ENCODE peak calls at places on chromosomes 16 and 17, in five cellular contexts. One of them, this sample, is unnamed.

GRCh38 chr17:40341808-40342574 is 22.5 kb downstream of the GJD3 start:
- DNase-seq in aorta: peak; percentile 94
- DNase-seq in upper lobe of right lung: peak; percentile 92
- DNase-seq in heart right ventricle: peak; percentile 88
- DNase-seq in K562: peak; percentile 77
- DNase-seq in this sample: peak; percentile 92

GRCh38 chr17:58447039-58447975 is 30.0 kb upstream of the RNF43 start:
- DNase-seq in aorta: no peak
- DNase-seq in upper lobe of right lung: peak; percentile 83
- DNase-seq in heart right ventricle: peak; percentile 57
- DNase-seq in K562: peak; percentile 74
- DNase-seq in this sample: peak; percentile 76

GRCh38 chr16:1923299-1924034 is 5.3 kb upstream of the HS3ST6 start:
- DNase-seq in aorta: no peak
- DNase-seq in upper lobe of right lung: no peak
- DNase-seq in heart right ventricle: no peak
- DNase-seq in K562: no peak
- DNase-seq in this sample: no peak

GRCh38 chr17:499836-500543 is 147.4 kb upstream of the RPH3AL start:
- DNase-seq in aorta: peak; percentile 23
- DNase-seq in upper lobe of right lung: no peak
- DNase-seq in heart right ventricle: no peak
- DNase-seq in K562: no peak
- DNase-seq in this sample: no peak

GRCh38 chr17:68657166-68657940 is 56.2 kb upstream of the FAM20A start:
- DNase-seq in aorta: no peak
- DNase-seq in upper lobe of right lung: no peak
- DNase-seq in heart right ventricle: no peak
- DNase-seq in K562: no peak
- DNase-seq in this sample: no peak

GRCh38 chr16:52958951-52959350 is 93.7 kb downstream of the CHD9NB start:
- DNase-seq in aorta: no peak
- DNase-seq in upper lobe of right lung: no peak
- DNase-seq in heart right ventricle: no peak
- DNase-seq in K562: no peak
- DNase-seq in this sample: no peak

GRCh38 chr17:2940352-2940751 is 123.1 kb downstream of the OR1D5 start:
- DNase-seq in aorta: no peak
- DNase-seq in upper lobe of right lung: no peak
- DNase-seq in heart right ventricle: peak; percentile 69
- DNase-seq in K562: no peak
- DNase-seq in this sample: peak; percentile 77

GRCh38 chr17:5585814-5586558 is 1.7 kb upstream of the NLRP1 start:
- DNase-seq in aorta: no peak
- DNase-seq in upper lobe of right lung: no peak
- DNase-seq in heart right ventricle: no peak
- DNase-seq in K562: no peak
- DNase-seq in this sample: no peak

GRCh38 chr17:60896996-60897395 is 219.3 kb downstream of the BCAS3 start:
- DNase-seq in aorta: no peak
- DNase-seq in upper lobe of right lung: no peak
- DNase-seq in heart right ventricle: no peak
- DNase-seq in K562: no peak
- DNase-seq in this sample: no peak

GRCh38 chr16:55641430-55642056 is 14.2 kb upstream of the SLC6A2 start:
- DNase-seq in aorta: no peak
- DNase-seq in upper lobe of right lung: no peak
- DNase-seq in heart right ventricle: no peak
- DNase-seq in K562: no peak
- DNase-seq in this sample: no peak

GRCh38 chr17:18994626-18995025 is 9.9 kb downstream of the FAM83G start:
- DNase-seq in aorta: no peak
- DNase-seq in upper lobe of right lung: no peak
- DNase-seq in heart right ventricle: no peak
- DNase-seq in K562: no peak
- DNase-seq in this sample: no peak

GRCh38 chr16:57361384-57361783 is 2.8 kb downstream of the CCL22 start:
- DNase-seq in aorta: no peak
- DNase-seq in upper lobe of right lung: no peak
- DNase-seq in heart right ventricle: no peak
- DNase-seq in K562: no peak
- DNase-seq in this sample: no peak

GRCh38 chr17:77534137-77534536 is 393.4 kb downstream of the SEC14L1 start:
- DNase-seq in aorta: no peak
- DNase-seq in upper lobe of right lung: no peak
- DNase-seq in heart right ventricle: no peak
- DNase-seq in K562: no peak
- DNase-seq in this sample: no peak

GRCh38 chr16:67668495-67669157 is 2.0 kb downstream of the C16orf86 start:
- DNase-seq in aorta: no peak
- DNase-seq in upper lobe of right lung: no peak
- DNase-seq in heart right ventricle: peak; percentile 15
- DNase-seq in K562: no peak
- DNase-seq in this sample: no peak

GRCh38 chr16:15704545-15704987 is 54.5 kb downstream of the NDE1 start:
- DNase-seq in aorta: peak; percentile 89
- DNase-seq in upper lobe of right lung: no peak
- DNase-seq in heart right ventricle: peak; percentile 68
- DNase-seq in K562: peak; percentile 84
- DNase-seq in this sample: peak; percentile 81

GRCh38 chr17:34981538-34982241 is 1.4 kb downstream of the LIG3 start:
- DNase-seq in aorta: no peak
- DNase-seq in upper lobe of right lung: no peak
- DNase-seq in heart right ventricle: no peak
- DNase-seq in K562: peak; percentile 73
- DNase-seq in this sample: no peak

GRCh38 chr17:8124350-8125195 is 667 bp upstream of the HES7 start:
- DNase-seq in aorta: no peak
- DNase-seq in upper lobe of right lung: no peak
- DNase-seq in heart right ventricle: no peak
- DNase-seq in K562: no peak
- DNase-seq in this sample: no peak
- H3K4me1 ChIP-seq in aorta: peaks cover 2% of the 10 kb centered on the region
- H3K4me1 ChIP-seq in upper lobe of right lung: peaks cover 66% of the 10 kb centered on the region
- H3K4me1 ChIP-seq in heart right ventricle: peaks cover 73% of the 10 kb centered on the region
- H3K4me1 ChIP-seq in K562: peaks cover 22% of the 10 kb centered on the region
- H3K4me1 ChIP-seq in this sample: peaks cover 58% of the 10 kb centered on the region

DNA sequence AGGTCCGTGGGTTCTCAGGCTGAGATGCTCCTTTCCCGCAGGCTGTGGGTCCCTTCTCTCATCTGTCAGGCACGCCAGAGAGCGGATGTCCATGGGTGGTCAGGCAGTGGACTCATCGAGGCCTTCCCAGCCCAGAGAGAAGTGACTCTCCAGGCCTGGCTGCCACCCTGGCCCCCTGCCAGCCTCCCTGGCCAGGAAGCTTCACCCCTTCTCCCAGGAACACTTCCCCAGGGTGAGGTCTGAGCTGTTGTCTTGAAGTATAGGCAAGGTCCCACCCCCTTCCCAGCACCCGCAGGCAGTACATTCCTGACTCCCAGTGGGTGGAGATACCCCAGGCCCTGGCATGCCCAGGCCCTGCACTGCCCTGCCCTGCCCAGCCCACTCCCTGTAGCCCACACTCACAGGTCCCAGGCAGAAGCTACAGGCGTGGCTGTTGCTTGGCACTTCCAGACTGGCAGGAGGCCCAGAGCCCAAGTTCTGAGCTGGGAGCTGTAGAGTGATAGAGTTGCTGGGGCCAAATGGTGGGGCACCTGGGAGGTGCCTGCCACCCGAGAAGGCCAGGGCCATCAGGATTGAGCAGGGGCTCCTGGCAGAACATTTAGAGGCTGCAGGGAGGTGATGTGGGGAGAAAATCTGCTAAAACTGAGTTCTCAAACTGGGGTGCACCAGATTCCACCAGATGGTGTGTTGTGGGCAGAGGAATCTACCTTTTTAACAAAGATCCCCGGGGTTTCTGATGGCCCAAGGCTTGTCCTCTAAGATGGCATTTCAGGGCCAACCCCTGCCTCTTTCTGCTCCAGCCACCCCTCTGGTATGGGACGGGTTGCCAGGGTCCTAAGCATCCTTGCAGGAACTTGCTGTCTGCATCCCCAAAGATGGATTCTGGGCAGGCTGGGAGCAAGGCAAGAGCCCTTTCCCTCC is 6.7 kb downstream of the ITGA3 start:
- DNase-seq in aorta: peak; percentile 92
- DNase-seq in upper lobe of right lung: peak; percentile 93
- DNase-seq in heart right ventricle: peak; percentile 83
- DNase-seq in K562: no peak
- DNase-seq in this sample: peak; percentile 87
- H3K4me1 ChIP-seq in aorta: peaks cover 6% of the 10 kb centered on the region
- H3K4me1 ChIP-seq in upper lobe of right lung: peaks cover 79% of the 10 kb centered on the region
- H3K4me1 ChIP-seq in heart right ventricle: peaks cover 100% of the 10 kb centered on the region
- H3K4me1 ChIP-seq in K562: no peaks in the 10 kb centered on the region
- H3K4me1 ChIP-seq in this sample: peaks cover 97% of the 10 kb centered on the region

DNA sequence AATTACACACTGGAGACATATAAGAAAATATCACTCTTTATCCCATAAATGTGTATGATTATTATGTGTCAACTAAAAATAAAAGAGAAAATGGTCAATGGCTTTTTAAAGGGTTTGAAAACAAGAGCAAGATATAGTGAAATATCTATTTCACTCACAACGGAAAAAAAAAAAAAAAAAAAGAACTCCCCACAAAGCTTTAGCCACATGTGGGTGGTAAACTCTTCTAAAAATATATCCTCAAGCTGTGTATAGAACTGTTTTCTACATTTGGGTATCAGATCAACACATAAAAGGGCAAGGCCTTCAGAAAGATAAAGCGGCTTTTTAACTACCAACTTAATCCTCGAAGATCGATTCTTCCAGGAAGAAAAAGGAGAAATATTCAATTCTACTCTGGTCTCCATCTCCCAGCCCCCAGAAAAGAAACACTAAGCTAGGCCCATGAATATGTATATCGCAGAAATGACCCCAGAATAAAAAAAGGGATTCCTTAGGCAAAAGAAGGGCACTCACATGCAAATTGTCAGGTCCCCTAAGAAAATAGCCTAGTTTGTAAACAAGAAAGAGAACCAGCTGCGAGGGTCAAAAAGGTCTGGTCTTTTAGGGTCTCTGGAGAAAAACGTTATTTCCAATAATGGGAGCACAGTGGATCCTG is 4.4 kb downstream of the LITAF start:
- DNase-seq in aorta: no peak
- DNase-seq in upper lobe of right lung: no peak
- DNase-seq in heart right ventricle: no peak
- DNase-seq in K562: no peak
- DNase-seq in this sample: no peak
- H3K4me1 ChIP-seq in aorta: no peaks in the 10 kb centered on the region
- H3K4me1 ChIP-seq in upper lobe of right lung: peaks cover 37% of the 10 kb centered on the region
- H3K4me1 ChIP-seq in heart right ventricle: peaks cover 43% of the 10 kb centered on the region
- H3K4me1 ChIP-seq in K562: no peaks in the 10 kb centered on the region
- H3K4me1 ChIP-seq in this sample: no peaks in the 10 kb centered on the region

GRCh38 chr16:72848045-72848410 is 199.9 kb downstream of the ZFHX3 start:
- DNase-seq in aorta: no peak
- DNase-seq in upper lobe of right lung: no peak
- DNase-seq in heart right ventricle: no peak
- DNase-seq in K562: no peak
- DNase-seq in this sample: no peak

GRCh38 chr16:72846594-72846993 is 201.3 kb downstream of the ZFHX3 start:
- DNase-seq in aorta: no peak
- DNase-seq in upper lobe of right lung: no peak
- DNase-seq in heart right ventricle: no peak
- DNase-seq in K562: no peak
- DNase-seq in this sample: no peak

GRCh38 chr16:72847187-72848044 is 200.5 kb downstream of the ZFHX3 start:
- DNase-seq in aorta: no peak
- DNase-seq in upper lobe of right lung: no peak
- DNase-seq in heart right ventricle: no peak
- DNase-seq in K562: peak; percentile 30
- DNase-seq in this sample: no peak

GRCh38 chr16:72844225-72844920 is 203.6 kb downstream of the ZFHX3 start:
- DNase-seq in aorta: no peak
- DNase-seq in upper lobe of right lung: no peak
- DNase-seq in heart right ventricle: no peak
- DNase-seq in K562: no peak
- DNase-seq in this sample: no peak

DNA sequence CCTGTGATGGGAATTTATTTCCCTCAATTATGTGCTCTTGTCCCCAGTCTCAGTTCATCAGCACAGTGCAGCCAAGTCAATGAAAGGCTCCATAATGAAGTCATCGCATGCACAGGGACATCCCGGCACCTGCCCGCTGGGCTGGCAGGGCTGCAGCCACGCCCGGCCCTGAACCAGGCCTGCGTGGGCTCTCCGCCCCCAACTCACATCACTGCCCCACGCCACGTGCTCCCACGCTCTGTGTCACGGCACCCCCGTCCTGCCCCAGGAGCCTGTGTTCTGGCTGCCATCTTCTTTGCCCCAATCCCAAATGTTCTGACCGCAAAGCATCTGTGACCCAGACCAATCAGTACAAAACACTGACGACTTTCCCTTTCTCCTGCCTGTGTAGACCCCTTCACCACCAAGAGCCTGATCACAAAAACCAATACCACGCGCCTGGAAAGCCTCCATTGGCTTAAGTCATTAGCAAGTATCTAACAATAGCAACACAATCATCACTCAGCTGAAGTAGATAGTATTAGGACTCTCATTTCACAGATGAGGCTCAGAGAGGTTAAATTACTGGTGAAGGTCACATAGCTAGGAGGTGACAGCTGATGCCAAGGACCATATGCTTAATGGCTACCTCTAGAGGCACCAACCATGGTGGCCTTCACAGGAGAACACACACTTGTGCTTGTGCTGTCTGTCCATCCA is 202.5 kb downstream of the ZFHX3 start:
- DNase-seq in aorta: no peak
- DNase-seq in upper lobe of right lung: no peak
- DNase-seq in heart right ventricle: no peak
- DNase-seq in K562: no peak
- DNase-seq in this sample: no peak
- H3K4me1 ChIP-seq in aorta: peaks cover 6% of the 10 kb centered on the region
- H3K4me1 ChIP-seq in upper lobe of right lung: peaks cover 21% of the 10 kb centered on the region
- H3K4me1 ChIP-seq in heart right ventricle: peaks cover 72% of the 10 kb centered on the region
- H3K4me1 ChIP-seq in K562: no peaks in the 10 kb centered on the region
- H3K4me1 ChIP-seq in this sample: no peaks in the 10 kb centered on the region

GRCh38 chr16:81472391-81472790 is 27.8 kb downstream of the CMIP start:
- DNase-seq in aorta: no peak
- DNase-seq in upper lobe of right lung: no peak
- DNase-seq in heart right ventricle: no peak
- DNase-seq in K562: no peak
- DNase-seq in this sample: no peak
- H3K4me1 ChIP-seq in aorta: no peaks in the 10 kb centered on the region
- H3K4me1 ChIP-seq in upper lobe of right lung: peaks cover 70% of the 10 kb centered on the region
- H3K4me1 ChIP-seq in heart right ventricle: peaks cover 65% of the 10 kb centered on the region
- H3K4me1 ChIP-seq in K562: peaks cover 35% of the 10 kb centered on the region
- H3K4me1 ChIP-seq in this sample: no peaks in the 10 kb centered on the region

DNA sequence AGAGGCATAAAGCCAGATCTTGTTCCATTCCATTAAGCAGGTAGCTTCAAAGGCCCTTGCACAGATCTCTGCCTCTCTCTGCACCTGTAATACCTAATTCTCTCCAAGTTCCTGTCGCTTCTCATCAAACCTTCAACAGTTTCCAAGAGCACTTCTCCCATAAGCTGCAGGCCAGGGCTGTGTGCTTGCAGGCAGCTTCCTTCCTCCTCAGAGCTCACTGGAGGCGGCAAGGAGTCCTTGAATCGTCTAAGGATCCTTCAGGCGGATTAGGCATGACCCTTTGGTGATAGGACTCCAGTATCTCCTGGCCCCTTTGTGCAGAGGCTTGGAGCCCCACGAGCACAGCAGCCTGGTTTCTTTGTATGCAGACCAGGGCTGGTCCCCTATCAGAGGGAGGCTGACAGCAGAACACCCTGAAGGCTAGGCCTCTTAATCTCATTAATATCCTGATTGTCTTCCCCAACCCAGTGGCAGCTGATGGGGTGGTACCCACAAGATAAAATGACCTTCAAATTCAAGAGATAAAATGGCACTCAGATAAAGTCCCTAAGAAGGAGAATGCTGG is 19.8 kb downstream of the HNF1B start:
- DNase-seq in aorta: no peak
- DNase-seq in upper lobe of right lung: no peak
- DNase-seq in heart right ventricle: no peak
- DNase-seq in K562: no peak
- DNase-seq in this sample: no peak
- H3K4me1 ChIP-seq in aorta: no peaks in the 10 kb centered on the region
- H3K4me1 ChIP-seq in upper lobe of right lung: no peaks in the 10 kb centered on the region
- H3K4me1 ChIP-seq in heart right ventricle: no peaks in the 10 kb centered on the region
- H3K4me1 ChIP-seq in K562: no peaks in the 10 kb centered on the region
- H3K4me1 ChIP-seq in this sample: no peaks in the 10 kb centered on the region